ENCODE peak calls at places on chromosomes 3 and 15, in seven cellular contexts. R, L, I, Q, B, D and J are unnamed samples.

GRCh38 chr15:56794150-56794922 is 61.0 kb upstream of the ZNF280D start:
- DNase-seq in B (no peak), R (no peak), L (no peak), Q (no peak), D (no peak), I (no peak), J (peak; percentile 12)

GRCh38 chr3:63625161-63625560 is 27.3 kb upstream of the SNTN start:
- DNase-seq in Q (no peak), L (no peak), D (no peak), R (no peak), I (no peak), B (peak; percentile 93), J (peak; percentile 90)

GRCh38 chr15:81285461-81285860 is 38.5 kb downstream of the STARD5 start:
- DNase-seq in L (no peak), B (no peak), I (no peak), D (no peak), R (no peak), Q (no peak), J (no peak)

GRCh38 chr15:69546182-69546581 is 93.6 kb downstream of the RPLP1 start:
- DNase-seq in Q (no peak), D (no peak), I (no peak), L (no peak), B (no peak), R (no peak), J (no peak)

GRCh38 chr3:127182848-127183714 is 9.8 kb upstream of the PRR23E start:
- DNase-seq in R (no peak), I (no peak), D (no peak), Q (no peak), B (no peak), L (no peak), J (no peak)

GRCh38 chr15:63322541-63322940 is 45.1 kb downstream of the APH1B start:
- DNase-seq in Q (no peak), R (no peak), B (no peak), I (peak; percentile 26), L (no peak), D (peak; percentile 29), J (peak; percentile 30)

GRCh38 chr3:77296527-77296926 is 256.6 kb downstream of the ROBO2 start:
- DNase-seq in I (no peak), Q (no peak), D (no peak), B (peak; percentile 30), R (no peak), L (no peak), J (peak; percentile 34)

GRCh38 chr3:4322635-4323034 is 19.5 kb downstream of the SETMAR start:
- DNase-seq in R (no peak), Q (no peak), L (no peak), B (peak; percentile 82), D (no peak), I (no peak), J (peak; percentile 76)

GRCh38 chr3:3110749-3111361 is 681 bp upstream of the IL5RA start:
- DNase-seq in Q (no peak), L (no peak), R (no peak), I (no peak), D (no peak), B (no peak), J (no peak)

GRCh38 chr3:74605437-74605836 is 9.0 kb downstream of the CNTN3 start:
- DNase-seq in B (peak; percentile 6), L (no peak), D (no peak), Q (no peak), R (no peak), I (no peak), J (no peak)

GRCh38 chr3:129440648-129441190 is 695 bp downstream of the IFT122 start:
- DNase-seq in D (no peak), R (no peak), Q (no peak), L (no peak), I (no peak), B (peak; percentile 7), J (no peak)

GRCh38 chr3:93989241-93989640 is 9.3 kb downstream of the ARL13B start:
- DNase-seq in L (no peak), B (no peak), D (no peak), Q (no peak), I (no peak), R (no peak), J (no peak)

DNA sequence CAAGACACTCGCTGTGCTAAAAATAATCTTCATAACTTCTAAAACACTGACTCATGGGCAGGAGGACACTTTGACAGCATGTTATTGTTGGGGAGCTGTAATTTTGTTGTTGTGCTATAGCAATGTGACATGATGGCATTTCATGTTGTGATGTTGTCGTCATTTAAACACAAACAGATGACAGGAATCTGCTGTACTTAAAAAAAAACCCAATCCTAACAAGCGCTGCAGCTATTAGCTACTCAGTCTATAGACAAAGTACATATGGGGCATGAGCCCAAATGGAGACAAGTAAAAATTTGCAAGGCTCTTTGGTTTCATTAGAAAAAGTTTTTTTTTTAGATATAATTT is 828 bp upstream of the ATOSA start:
- DNase-seq in Q (no peak), D (no peak), B (no peak), R (no peak), I (no peak), L (no peak), J (peak; percentile 43)
- H3K4me3 ChIP-seq in Q (peak overlapping the region; percentile 85), D (peak overlapping the region; percentile 98), B (peak overlapping the region; percentile 96), R (peak overlapping the region; percentile 99), I (peak overlapping the region; percentile 94), L (peak overlapping the region; percentile 93), J (peak overlapping the region; percentile 74)

GRCh38 chr3:23698652-23699313 is 107.0 kb upstream of the UBE2E1 start:
- DNase-seq in R (no peak), Q (no peak), D (no peak), I (no peak), B (no peak), L (no peak), J (no peak)
- TF ChIP-seq CTCF in R (peak; percentile 19), Q (no peak), D (no peak), I (no peak), B (no peak), L (no peak), J (no peak)

GRCh38 chr3:181723568-181724431 is 12.1 kb downstream of the SOX2 start:
- DNase-seq in L (no peak), D (no peak), B (no peak), I (no peak), R (peak; percentile 41), Q (no peak), J (no peak)
- H3K4me3 ChIP-seq in L (no peak overlapping the region), D (no peak overlapping the region), B (no peak overlapping the region), I (no peak overlapping the region), R (no peak overlapping the region), Q (no peak overlapping the region), J (no peak overlapping the region)

DNA sequence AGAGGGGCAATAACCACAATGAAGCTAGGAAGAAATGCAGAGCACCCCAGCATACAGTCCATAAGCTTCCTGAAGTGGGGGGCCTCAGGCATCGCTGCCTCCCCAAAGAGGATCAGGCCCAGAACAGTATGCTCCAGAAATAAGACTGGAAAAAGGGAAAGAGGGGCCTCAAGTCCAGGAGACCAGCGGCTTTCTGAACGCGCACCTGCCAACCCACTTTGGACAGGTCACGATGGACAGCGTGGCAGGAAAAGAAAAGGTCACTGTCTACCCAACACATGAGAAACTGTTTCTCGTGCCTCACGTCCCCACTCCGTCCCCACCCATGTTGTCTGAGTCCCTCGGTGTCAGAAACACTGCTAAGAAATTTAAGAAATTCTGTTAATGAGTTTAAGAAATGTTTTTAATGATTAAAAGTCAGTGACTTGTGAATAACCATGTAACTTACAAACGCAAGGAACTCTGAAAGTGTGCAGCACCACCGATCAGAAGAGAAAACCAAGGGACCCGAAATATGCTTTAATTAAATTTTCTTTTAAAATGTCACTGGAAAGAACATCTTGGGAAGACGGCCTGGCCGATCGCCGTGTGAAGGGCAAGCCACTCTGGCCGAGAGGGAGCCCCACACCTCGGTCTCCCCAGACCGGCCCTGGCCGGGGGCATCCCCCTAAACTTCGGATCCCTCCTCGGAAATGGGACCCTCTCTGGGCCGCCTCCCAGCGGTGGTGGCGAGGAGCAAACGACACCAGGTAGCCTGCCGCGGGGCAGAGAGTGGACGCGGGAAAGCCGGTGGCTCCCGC is 1.7 kb upstream of the PPARG start:
- DNase-seq in B (no peak), D (peak; percentile 76), Q (peak; percentile 52), I (peak; percentile 36), R (no peak), L (no peak), J (no peak)
- TF ChIP-seq CTCF in B (peak; percentile 24), D (no peak), Q (no peak), I (peak; percentile 30), R (no peak), L (no peak), J (no peak)

GRCh38 chr15:40872791-40873526 is 1.1 kb downstream of the RHOV start:
- DNase-seq in D (no peak), B (no peak), R (peak; percentile 34), Q (no peak), I (no peak), L (no peak), J (no peak)
- H3K4me3 ChIP-seq in D (no peak overlapping the region), B (peak overlapping the region; percentile 70), R (peak overlapping the region; percentile 78), Q (peak overlapping the region; percentile 65), I (no peak overlapping the region), L (no peak overlapping the region), J (no peak overlapping the region)

GRCh38 chr3:134449277-134449676 is 36.5 kb downstream of the ANAPC13 start:
- DNase-seq in I (no peak), B (peak; percentile 60), D (peak; percentile 31), R (no peak), L (no peak), Q (no peak), J (no peak)
- TF ChIP-seq CTCF in I (peak; percentile 51), B (peak; percentile 88), D (no peak), R (peak; percentile 41), L (peak; percentile 60), Q (peak; percentile 20), J (peak; percentile 37)

GRCh38 chr15:89198934-89199333 is 22.4 kb downstream of the RLBP1 start:
- DNase-seq in B (no peak), L (no peak), Q (no peak), R (no peak), I (no peak), D (no peak), J (no peak)

GRCh38 chr15:89196994-89197393 is 24.4 kb downstream of the RLBP1 start:
- DNase-seq in L (no peak), I (no peak), R (no peak), D (no peak), Q (no peak), B (peak; percentile 25), J (no peak)

GRCh38 chr15:89199734-89200133 is 21.6 kb downstream of the RLBP1 start:
- DNase-seq in R (no peak), D (no peak), I (peak; percentile 32), Q (no peak), L (no peak), B (no peak), J (no peak)

GRCh38 chr15:89197503-89197971 is 23.8 kb downstream of the RLBP1 start:
- DNase-seq in I (peak; percentile 41), R (no peak), Q (peak; percentile 73), B (peak; percentile 78), L (no peak), D (no peak), J (no peak)

GRCh38 chr15:89198196-89198595 is 23.2 kb downstream of the RLBP1 start:
- DNase-seq in D (no peak), B (no peak), I (no peak), L (no peak), R (no peak), Q (no peak), J (no peak)
- H3K4me3 ChIP-seq in D (no peak overlapping the region), B (no peak overlapping the region), I (no peak overlapping the region), L (no peak overlapping the region), R (no peak overlapping the region), Q (no peak overlapping the region), J (no peak overlapping the region)